ENCODE peak calls at places on chromosome 16, in ten cellular contexts. L is A549, G is C1 segment of cervical spinal cord, X is NCI-H1048, Y is progenitor cell of endocrine pancreas, T is NCI-H524, K is NCI-H1694 treated with DMSO at 0.1 percent for 48 hours, M is right cardiac atrium, A is brain pericyte, D is transverse colon. U is an unnamed sample.

GRCh38 chr16:77336637-77337036 is 98.2 kb downstream of the ADAMTS18 start:
- DNase-seq in L (no peak), G (no peak), X (no peak), Y (no peak), T (no peak), K (no peak), M (no peak), A (peak), D (no peak), U (no peak)

GRCh38 chr16:30539000-30539964 is 4.6 kb upstream of the ZNF747 start:
- DNase-seq in L (no peak), G (no peak), X (no peak), Y (no peak), T (no peak), K (no peak), M (peak), A (no peak), D (no peak), U (no peak)

GRCh38 chr16:49183911-49184310 is 97.7 kb downstream of the CBLN1 start:
- DNase-seq in L (peak), G (no peak), X (no peak), Y (peak), T (peak), K (peak), M (no peak), A (no peak), D (peak), U (no peak)

GRCh38 chr16:53960050-53960812 is 256.3 kb downstream of the FTO start:
- DNase-seq in L (no peak), G (no peak), X (no peak), Y (no peak), T (no peak), K (no peak), M (no peak), A (no peak), D (no peak), U (no peak)

GRCh38 chr16:67349172-67349571 is 22.6 kb downstream of the LRRC36 start:
- DNase-seq in L (peak), G (no peak), X (no peak), Y (no peak), T (no peak), K (peak), M (no peak), A (no peak), D (no peak), U (no peak)

GRCh38 chr16:57977418-57978069 is 6.6 kb upstream of the CNGB1 start:
- DNase-seq in L (peak), G (no peak), X (no peak), Y (no peak), T (no peak), K (no peak), M (no peak), A (no peak), D (no peak), U (no peak)

GRCh38 chr16:7140899-7141298 is 191.7 kb upstream of the RBFOX1 start:
- DNase-seq in L (peak), G (no peak), X (no peak), Y (no peak), T (no peak), K (no peak), M (no peak), A (no peak), D (no peak), U (no peak)

GRCh38 chr16:5234295-5235050 is 136.9 kb upstream of the EEF2KMT start:
- DNase-seq in L (no peak), G (no peak), X (no peak), Y (no peak), T (no peak), K (no peak), M (no peak), A (no peak), D (no peak), U (no peak)

GRCh38 chr16:17544304-17544703 is 73.5 kb upstream of the XYLT1 start:
- DNase-seq in L (no peak), G (no peak), X (no peak), Y (no peak), T (no peak), K (no peak), M (no peak), A (no peak), D (no peak), U (no peak)

GRCh38 chr16:68834550-68834949 is 8.8 kb upstream of the TANGO6 start:
- DNase-seq in L (no peak), G (no peak), X (no peak), Y (no peak), T (no peak), K (no peak), M (no peak), A (no peak), D (no peak), U (no peak)

GRCh38 chr16:85304337-85304736 is 192.1 kb upstream of the CIBAR2 start:
- DNase-seq in L (no peak), G (no peak), X (no peak), Y (no peak), T (no peak), K (no peak), M (no peak), A (no peak), D (no peak), U (no peak)

GRCh38 chr16:88662222-88662842 is 559 bp downstream of the MVD start:
- DNase-seq in L (no peak), G (no peak), X (no peak), Y (peak), T (no peak), K (no peak), M (no peak), A (no peak), D (peak), U (no peak)

GRCh38 chr16:17302620-17303019 is 168.1 kb downstream of the XYLT1 start:
- DNase-seq in L (no peak), G (no peak), X (no peak), Y (no peak), T (no peak), K (no peak), M (no peak), A (no peak), D (no peak), U (no peak)

GRCh38 chr16:80954985-80955384 is 51.7 kb downstream of the CMC2 start:
- DNase-seq in L (no peak), G (no peak), X (no peak), Y (no peak), T (no peak), K (no peak), M (no peak), A (no peak), D (no peak), U (no peak)

GRCh38 chr16:64416232-64417010 is 705.4 kb downstream of the CDH11 start:
- DNase-seq in L (no peak), G (no peak), X (no peak), Y (no peak), T (peak), K (peak), M (no peak), A (no peak), D (no peak), U (no peak)

GRCh38 chr16:83914091-83914710 is 15.3 kb downstream of the MLYCD start:
- DNase-seq in L (no peak), G (no peak), X (no peak), Y (no peak), T (no peak), K (no peak), M (no peak), A (no peak), D (no peak), U (no peak)

GRCh38 chr16:56382901-56383355 is 42.4 kb downstream of the AMFR start:
- DNase-seq in L (peak), G (no peak), X (no peak), Y (no peak), T (no peak), K (no peak), M (no peak), A (no peak), D (no peak), U (no peak)

GRCh38 chr16:70508752-70509151 is 14.6 kb downstream of the COG4 start:
- DNase-seq in L (no peak), G (no peak), X (no peak), Y (no peak), T (no peak), K (no peak), M (no peak), A (no peak), D (no peak), U (no peak)

GRCh38 chr16:58661199-58661830 is 23.3 kb downstream of the SLC38A7 start:
- DNase-seq in L (peak), G (peak), X (no peak), Y (peak), T (peak), K (peak), M (peak), A (peak), D (peak), U (peak)

GRCh38 chr16:88940196-88941050 is 36.6 kb downstream of the CBFA2T3 start:
- DNase-seq in L (peak), G (no peak), X (no peak), Y (no peak), T (peak), K (peak), M (peak), A (no peak), D (no peak), U (no peak)

GRCh38 chr16:89413811-89414585 is 76.4 kb downstream of the ANKRD11 start:
- DNase-seq in L (no peak), G (no peak), X (no peak), Y (no peak), T (no peak), K (no peak), M (no peak), A (no peak), D (no peak), U (no peak)

GRCh38 chr16:50311134-50311528 is 44.8 kb downstream of the ADCY7 start:
- DNase-seq in L (no peak), G (no peak), X (no peak), Y (no peak), T (no peak), K (no peak), M (no peak), A (no peak), D (no peak), U (no peak)